ENCODE peak calls at places on chromosomes 16 and 17, in six cellular contexts. V is stimulated activated CD4-positive, alpha-beta T cell treated with anti-CD3 and anti-CD28 coated beads, Interleukin-12 subunit alpha, Interleukin-12 subunit beta, amount 100 ng/mL, for 48 hours; N is NCI-H460; B is WERI-Rb-1; Y is pancreas; C is NCI-H1105 treated with DMSO at 0.1 percent for 48 hours. U is an unnamed sample.

GRCh38 chr16:14337303-14338191 is 266.4 kb downstream of the MRTFB start:
- DNase-seq in C (no peak), V (no peak), N (no peak), Y (no peak), B (no peak), U (no peak)

GRCh38 chr17:48074322-48075054 is 26.3 kb downstream of the NFE2L1 start:
- DNase-seq in Y (peak; percentile 74), N (peak; percentile 79), C (peak; percentile 41), B (peak; percentile 81), V (peak; percentile 78), U (peak; percentile 88)

GRCh38 chr17:44830359-44831269 is 527 bp upstream of the GJC1 start:
- DNase-seq in B (peak; percentile 59), Y (peak; percentile 64), N (no peak), V (no peak), C (peak; percentile 9), U (peak; percentile 54)

GRCh38 chr17:80005360-80006338 is 30.0 kb downstream of the TBC1D16 start:
- DNase-seq in N (peak; percentile 36), V (peak; percentile 72), C (peak; percentile 58), B (peak; percentile 77), Y (peak; percentile 78), U (peak; percentile 53)

GRCh38 chr17:18026408-18026776 is 12.6 kb downstream of the ATPAF2 start:
- DNase-seq in V (no peak), C (peak; percentile 29), Y (no peak), B (no peak), N (no peak), U (no peak)

GRCh38 chr17:13114601-13115024 is 96.8 kb upstream of the ELAC2 start:
- DNase-seq in V (peak; percentile 0), B (peak; percentile 53), Y (peak; percentile 67), N (peak; percentile 52), C (peak; percentile 33), U (peak; percentile 8)

GRCh38 chr16:24367186-24367585 is 111.1 kb downstream of the CACNG3 start:
- DNase-seq in N (no peak), V (no peak), Y (no peak), C (no peak), B (peak; percentile 71), U (no peak)

GRCh38 chr16:30786936-30787612 is at the start of gene ZNF629:
- DNase-seq in N (peak; percentile 54), Y (peak; percentile 74), B (peak; percentile 80), C (peak; percentile 50), V (no peak), U (peak; percentile 74)

GRCh38 chr17:17971431-17972125 is 622 bp downstream of the TOM1L2 start:
- DNase-seq in Y (peak; percentile 49), B (no peak), N (no peak), C (no peak), V (no peak), U (peak; percentile 36)

GRCh38 chr16:58418601-58419000 is 26.3 kb downstream of the GINS3 start:
- DNase-seq in V (no peak), B (no peak), N (no peak), C (no peak), Y (no peak), U (peak; percentile 50)

GRCh38 chr17:72906306-72906705 is 186.2 kb downstream of the SLC39A11 start:
- DNase-seq in V (no peak), N (no peak), Y (no peak), C (no peak), B (no peak), U (no peak)

GRCh38 chr17:57288753-57289121 is 32.4 kb downstream of the MSI2 start:
- DNase-seq in C (no peak), Y (no peak), V (no peak), B (no peak), N (no peak), U (no peak)

GRCh38 chr17:63476494-63476856 is 386 bp upstream of the ACE start:
- DNase-seq in V (no peak), N (no peak), B (peak; percentile 90), C (peak; percentile 68), Y (no peak), U (no peak)